ENCODE peak calls at places on chromosomes 3 and 15, in ten cellular contexts. J, C, H, L, W, X, S, K, A and P are unnamed samples.

GRCh38 chr3:192422321-192422997 is 304.9 kb downstream of the FGF12 start:
- DNase-seq in J (no peak), C (no peak), H (no peak), L (no peak), W (no peak), X (no peak), S (peak), K (no peak), A (no peak), P (no peak)

GRCh38 chr3:9957214-9957613 is 5.0 kb upstream of the PRRT3 start:
- DNase-seq in J (no peak), C (no peak), H (no peak), L (no peak), W (no peak), X (no peak), S (no peak), K (no peak), A (no peak), P (no peak)

GRCh38 chr15:70584838-70585706 is 178.3 kb downstream of the UACA start:
- DNase-seq in J (no peak), C (no peak), H (peak), L (no peak), W (no peak), X (peak), S (peak), K (peak), A (no peak), P (no peak)

GRCh38 chr3:32147509-32147908 is 41.1 kb downstream of the GPD1L start:
- DNase-seq in J (no peak), C (no peak), H (no peak), L (no peak), W (no peak), X (peak), S (peak), K (no peak), A (no peak), P (no peak)

GRCh38 chr15:67358812-67359211 is 104.2 kb downstream of the IQCH start:
- DNase-seq in J (no peak), C (no peak), H (no peak), L (no peak), W (no peak), X (no peak), S (no peak), K (no peak), A (no peak), P (peak)

GRCh38 chr3:24264011-24264410 is 230.6 kb downstream of the THRB start:
- DNase-seq in J (no peak), C (no peak), H (no peak), L (no peak), W (no peak), X (no peak), S (no peak), K (no peak), A (no peak), P (no peak)

GRCh38 chr3:49158792-49159191 is 7.3 kb downstream of the CCDC71 start:
- DNase-seq in J (no peak), C (no peak), H (no peak), L (no peak), W (peak), X (no peak), S (no peak), K (no peak), A (no peak), P (no peak)

GRCh38 chr3:117399311-117400068 is 689.9 kb downstream of the TUSC7 start:
- DNase-seq in J (no peak), C (no peak), H (no peak), L (peak), W (no peak), X (peak), S (no peak), K (peak), A (no peak), P (no peak)

GRCh38 chr3:156691920-156692319 is 17.5 kb downstream of the TIPARP start:
- DNase-seq in J (no peak), C (no peak), H (no peak), L (peak), W (no peak), X (no peak), S (peak), K (no peak), A (no peak), P (no peak)

GRCh38 chr15:60212536-60212935 is 185.2 kb downstream of the ANXA2 start:
- DNase-seq in J (no peak), C (no peak), H (no peak), L (no peak), W (no peak), X (peak), S (peak), K (no peak), A (no peak), P (no peak)

GRCh38 chr3:43194490-43195115 is 88.7 kb upstream of the POMGNT2 start:
- DNase-seq in J (no peak), C (no peak), H (no peak), L (no peak), W (no peak), X (no peak), S (no peak), K (no peak), A (no peak), P (no peak)

GRCh38 chr3:165440380-165440779 is 244.2 kb upstream of the SLITRK3 start:
- DNase-seq in J (no peak), C (no peak), H (no peak), L (no peak), W (no peak), X (no peak), S (no peak), K (no peak), A (no peak), P (no peak)

GRCh38 chr15:27268923-27269322 is 297.9 kb downstream of the GABRG3 start:
- DNase-seq in J (no peak), C (no peak), H (no peak), L (no peak), W (no peak), X (no peak), S (no peak), K (no peak), A (no peak), P (no peak)

GRCh38 chr3:150933473-150934008 is 28.3 kb upstream of the MINDY4B start:
- DNase-seq in J (no peak), C (no peak), H (no peak), L (no peak), W (no peak), X (no peak), S (no peak), K (no peak), A (no peak), P (no peak)

GRCh38 chr3:129271674-129272073 is 7.0 kb upstream of the HMCES start:
- DNase-seq in J (no peak), C (no peak), H (no peak), L (no peak), W (no peak), X (no peak), S (no peak), K (no peak), A (no peak), P (no peak)

GRCh38 chr3:72244396-72244795 is 459.4 kb upstream of the PROK2 start:
- DNase-seq in J (no peak), C (no peak), H (no peak), L (no peak), W (no peak), X (no peak), S (no peak), K (no peak), A (no peak), P (no peak)

GRCh38 chr15:77025471-77025901 is 30.6 kb downstream of the PSTPIP1 start:
- DNase-seq in J (no peak), C (no peak), H (no peak), L (no peak), W (no peak), X (no peak), S (no peak), K (no peak), A (no peak), P (peak)

GRCh38 chr3:144287001-144287400 is 315.4 kb downstream of the DIPK2A start:
- DNase-seq in J (no peak), C (no peak), H (no peak), L (no peak), W (peak), X (no peak), S (no peak), K (no peak), A (no peak), P (no peak)

GRCh38 chr3:56962200-56962599 is 98.3 kb upstream of the SPATA12 start:
- DNase-seq in J (no peak), C (no peak), H (no peak), L (no peak), W (peak), X (peak), S (no peak), K (no peak), A (no peak), P (no peak)

GRCh38 chr3:188246905-188247304 is 92.9 kb downstream of the LPP start:
- DNase-seq in J (no peak), C (no peak), H (no peak), L (no peak), W (no peak), X (no peak), S (no peak), K (no peak), A (no peak), P (no peak)

GRCh38 chr3:131174752-131175151 is 148.1 kb downstream of the NEK11 start:
- DNase-seq in J (no peak), C (no peak), H (no peak), L (no peak), W (no peak), X (no peak), S (peak), K (no peak), A (no peak), P (no peak)

GRCh38 chr15:43928152-43928551 is 101.3 kb downstream of the WDR76 start:
- DNase-seq in J (no peak), C (no peak), H (no peak), L (no peak), W (no peak), X (peak), S (no peak), K (no peak), A (no peak), P (no peak)
- H3K4me3 ChIP-seq in J (no peak), C (no peak), H (no peak), L (no peak), W (no peak), X (no peak), S (no peak), K (no peak), A (no peak), P (no peak)

GRCh38 chr3:123583563-123583962 is 1.3 kb downstream of the HACD2 start:
- DNase-seq in J (no peak), C (no peak), H (no peak), L (no peak), W (no peak), X (no peak), S (no peak), K (no peak), A (no peak), P (no peak)

GRCh38 chr3:123586131-123586530 is 1.3 kb upstream of the HACD2 start:
- DNase-seq in J (no peak), C (no peak), H (peak), L (no peak), W (peak), X (peak), S (peak), K (peak), A (no peak), P (peak)

GRCh38 chr3:123584988-123585937 is at the start of gene HACD2:
- DNase-seq in J (peak), C (peak), H (peak), L (peak), W (peak), X (peak), S (peak), K (peak), A (peak), P (peak)

GRCh38 chr3:123582315-123582714 is 2.5 kb downstream of the HACD2 start:
- DNase-seq in J (no peak), C (no peak), H (no peak), L (no peak), W (no peak), X (no peak), S (peak), K (peak), A (no peak), P (peak)

GRCh38 chr3:123584284-123584987 is 417 bp downstream of the HACD2 start:
- DNase-seq in J (no peak), C (peak), H (no peak), L (no peak), W (peak), X (no peak), S (peak), K (peak), A (peak), P (peak)
- TF ChIP-seq CTCF in J (no peak), C (peak), H (no peak), L (no peak), W (no peak), X (peak), S (no peak), K (peak), A (peak), P (no peak)

GRCh38 chr3:13264468-13264795 is 155.7 kb downstream of the NUP210 start:
- DNase-seq in J (no peak), C (no peak), H (no peak), L (no peak), W (no peak), X (no peak), S (no peak), K (no peak), A (no peak), P (no peak)
- H3K27ac ChIP-seq in J (peak), C (peak), H (peak), L (no peak), W (no peak), X (no peak), S (no peak), K (no peak), A (peak), P (no peak)

GRCh38 chr3:177429066-177429465 is 231.8 kb upstream of the TBL1XR1 start:
- DNase-seq in J (no peak), C (no peak), H (no peak), L (no peak), W (no peak), X (no peak), S (no peak), K (no peak), A (no peak), P (no peak)

GRCh38 chr3:177429772-177430171 is 232.5 kb upstream of the TBL1XR1 start:
- DNase-seq in J (no peak), C (no peak), H (no peak), L (no peak), W (no peak), X (no peak), S (no peak), K (no peak), A (no peak), P (no peak)

GRCh38 chr3:177427096-177427495 is 229.8 kb upstream of the TBL1XR1 start:
- DNase-seq in J (no peak), C (no peak), H (no peak), L (no peak), W (no peak), X (no peak), S (no peak), K (no peak), A (no peak), P (no peak)

GRCh38 chr3:177426151-177426904 is 229.0 kb upstream of the TBL1XR1 start:
- DNase-seq in J (no peak), C (no peak), H (no peak), L (no peak), W (no peak), X (no peak), S (no peak), K (no peak), A (no peak), P (no peak)

GRCh38 chr3:177427540-177427939 is 230.3 kb upstream of the TBL1XR1 start:
- DNase-seq in J (no peak), C (no peak), H (no peak), L (no peak), W (no peak), X (no peak), S (peak), K (no peak), A (no peak), P (no peak)
- H3K4me3 ChIP-seq in J (no peak), C (no peak), H (no peak), L (no peak), W (no peak), X (no peak), S (no peak), K (no peak), A (no peak), P (no peak)

GRCh38 chr15:74349241-74349766 is 18.1 kb downstream of the CYP11A1 start:
- DNase-seq in J (no peak), C (no peak), H (no peak), L (no peak), W (no peak), X (no peak), S (peak), K (no peak), A (no peak), P (no peak)

GRCh38 chr15:74347757-74348250 is 19.6 kb downstream of the CYP11A1 start:
- DNase-seq in J (no peak), C (no peak), H (no peak), L (no peak), W (no peak), X (no peak), S (no peak), K (no peak), A (no peak), P (no peak)

GRCh38 chr15:74352393-74352910 is 15.0 kb downstream of the CYP11A1 start:
- DNase-seq in J (no peak), C (no peak), H (no peak), L (no peak), W (no peak), X (no peak), S (no peak), K (no peak), A (no peak), P (no peak)

GRCh38 chr15:74351639-74352038 is 15.8 kb downstream of the CYP11A1 start:
- DNase-seq in J (no peak), C (no peak), H (no peak), L (no peak), W (no peak), X (no peak), S (no peak), K (no peak), A (no peak), P (no peak)

DNA sequence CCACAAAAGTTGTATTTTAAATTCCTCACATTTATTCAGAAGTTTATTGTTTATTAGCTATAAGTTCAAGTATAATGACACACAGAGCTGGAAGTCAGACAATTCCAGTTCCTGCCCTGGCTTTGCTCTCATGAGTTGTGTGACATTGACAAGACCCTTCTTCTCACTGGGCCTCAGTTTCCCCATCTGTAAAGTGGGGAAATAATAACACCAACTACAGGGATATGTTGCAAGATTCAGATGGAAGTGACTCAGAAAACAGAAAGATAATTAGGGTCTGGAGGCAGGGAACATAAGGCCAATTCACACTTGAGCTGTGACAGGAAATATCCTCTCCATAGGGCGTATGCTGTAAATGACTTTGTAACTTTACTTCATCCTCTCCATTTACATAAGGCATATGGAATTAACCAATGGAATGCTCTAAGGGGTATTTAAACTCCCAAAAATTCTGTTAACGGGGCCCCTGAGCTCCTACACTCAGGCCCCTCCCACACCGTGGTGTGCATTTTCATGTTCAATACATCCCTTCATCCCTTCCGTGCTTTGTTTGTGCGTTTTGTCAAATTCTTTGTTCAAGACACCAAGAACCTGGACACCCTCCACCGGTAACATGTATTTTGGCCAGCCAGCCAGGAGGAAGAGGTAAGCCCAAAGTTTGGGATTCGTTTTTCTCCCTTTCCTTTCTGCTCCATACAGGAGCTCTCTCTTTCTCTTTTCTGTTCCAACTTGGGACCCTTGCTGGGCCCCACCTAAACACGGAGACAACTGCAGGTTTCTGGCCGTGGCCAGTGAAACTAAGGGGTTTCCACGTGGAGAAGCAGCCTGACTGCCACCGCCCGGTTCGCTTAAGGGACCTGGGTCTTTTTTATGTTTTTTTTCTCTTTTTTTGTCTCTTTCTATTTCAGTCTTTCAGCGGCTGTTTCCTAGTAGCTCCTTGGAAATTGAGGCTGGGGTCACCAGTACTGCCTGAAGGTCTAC is 16.9 kb downstream of the CYP11A1 start:
- DNase-seq in J (no peak), C (no peak), H (no peak), L (no peak), W (no peak), X (no peak), S (no peak), K (no peak), A (no peak), P (no peak)
- TF ChIP-seq CTCF in J (no peak), C (no peak), H (no peak), L (no peak), W (no peak), X (no peak), S (no peak), K (no peak), A (no peak), P (no peak)

GRCh38 chr3:153138267-153139210 is 23.5 kb upstream of the RAP2B start:
- DNase-seq in J (no peak), C (no peak), H (no peak), L (peak), W (peak), X (peak), S (peak), K (peak), A (no peak), P (peak)
- H3K27ac ChIP-seq in J (peak), C (no peak), H (no peak), L (peak), W (peak), X (no peak), S (peak), K (peak), A (no peak), P (peak)

GRCh38 chr3:138371070-138371950 is 22.9 kb downstream of the MRAS start:
- DNase-seq in J (no peak), C (no peak), H (no peak), L (no peak), W (no peak), X (no peak), S (no peak), K (no peak), A (no peak), P (no peak)
- H3K4me3 ChIP-seq in J (no peak), C (no peak), H (no peak), L (no peak), W (no peak), X (no peak), S (no peak), K (no peak), A (no peak), P (no peak)

GRCh38 chr3:160685144-160685766 is 8.3 kb downstream of the ARL14 start:
- DNase-seq in J (no peak), C (no peak), H (no peak), L (no peak), W (no peak), X (no peak), S (no peak), K (no peak), A (no peak), P (no peak)
- TF ChIP-seq CTCF in J (peak), C (no peak), H (peak), L (peak), W (no peak), X (peak), S (peak), K (no peak), A (peak), P (peak)

GRCh38 chr3:190159902-190160435 is 39.3 kb upstream of the P3H2 start:
- DNase-seq in J (no peak), C (no peak), H (no peak), L (no peak), W (no peak), X (no peak), S (no peak), K (no peak), A (no peak), P (no peak)
- H3K27ac ChIP-seq in J (no peak), C (no peak), H (no peak), L (no peak), W (no peak), X (no peak), S (no peak), K (no peak), A (no peak), P (no peak)

DNA sequence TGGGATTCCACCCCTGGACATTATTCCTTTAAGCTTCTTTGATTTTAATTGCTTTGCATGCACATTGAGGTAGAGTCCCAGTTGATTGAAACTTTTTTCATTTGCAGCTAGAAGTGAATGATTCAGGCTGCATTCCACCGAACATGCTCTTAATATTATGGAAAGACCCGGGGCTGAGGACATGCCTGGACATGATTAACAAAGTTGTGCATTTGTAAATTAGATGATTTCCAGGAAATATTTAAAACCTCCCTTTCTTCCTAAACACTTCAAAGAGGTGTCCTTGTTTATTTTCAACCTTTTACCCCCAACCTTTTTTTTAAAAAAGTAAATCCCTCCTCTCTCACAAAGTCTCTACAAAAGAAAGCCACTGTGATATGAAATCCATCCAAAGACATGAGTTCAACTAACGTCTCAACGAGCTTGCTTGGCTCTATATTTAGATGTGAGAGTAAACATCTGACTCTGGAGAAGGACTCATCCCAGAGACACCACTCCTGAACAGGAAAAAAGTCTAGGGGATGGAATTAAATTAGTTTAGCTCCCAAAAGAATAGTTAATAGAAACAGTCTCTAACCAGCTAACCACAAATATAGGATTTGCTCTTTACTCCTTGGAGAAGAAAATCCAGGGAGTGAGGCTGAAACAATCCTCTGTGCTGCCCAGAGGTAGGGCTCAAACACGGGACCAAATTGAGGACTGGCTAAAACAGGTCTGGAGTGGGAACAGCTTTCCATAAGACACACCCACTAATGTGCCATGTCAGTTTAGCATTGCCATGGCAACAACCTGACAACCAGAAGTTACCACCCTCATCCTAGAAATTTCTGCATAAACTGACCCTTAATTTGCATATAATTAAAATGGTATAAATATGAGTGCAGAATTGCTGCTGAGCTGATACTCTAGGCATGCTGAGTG is 83.1 kb downstream of the XXYLT1 start:
- DNase-seq in J (no peak), C (no peak), H (no peak), L (no peak), W (no peak), X (peak), S (peak), K (no peak), A (no peak), P (no peak)
- H3K4me3 ChIP-seq in J (no peak), C (no peak), H (no peak), L (no peak), W (no peak), X (no peak), S (peak), K (no peak), A (no peak), P (no peak)